ENCODE peak calls at places on chromosomes 2 and 18, in ten cellular contexts. U is HCT116; J is hepatocyte; I is CD4-positive, alpha-beta memory T cell; C is NCI-H2081; O is activated T-cell treated with anti-CD3 and anti-CD28 coated beads, Interleukin-2, amount 50 U/mL, for 24 hours; B is lower lobe of right lung; G is fibroblast of pulmonary artery; S is germinal center; K is HTR-8/SVneo. T is an unnamed sample.

GRCh38 chr2:218877891-218878290 is 2.8 kb upstream of the WNT10A start:
- DNase-seq in K (no peak), J (no peak), S (no peak), C (no peak), I (no peak), B (no peak), O (no peak), U (no peak), G (no peak), T (no peak)

GRCh38 chr18:23958036-23958435 is 56.5 kb upstream of the TTC39C start:
- DNase-seq in B (no peak), O (no peak), K (no peak), J (no peak), I (no peak), C (no peak), S (no peak), U (no peak), G (peak), T (no peak)

GRCh38 chr2:18883626-18884456 is 294.5 kb upstream of the NT5C1B start:
- DNase-seq in G (peak), S (no peak), U (peak), J (no peak), I (no peak), B (no peak), K (no peak), O (no peak), C (no peak), T (no peak)

GRCh38 chr2:150876201-150877085 is 385.2 kb downstream of the RBM43 start:
- DNase-seq in O (no peak), B (no peak), C (no peak), U (no peak), J (no peak), S (no peak), I (no peak), K (no peak), G (peak), T (no peak)

GRCh38 chr2:98308068-98308467 is 38.2 kb upstream of the CNGA3 start:
- DNase-seq in G (no peak), U (no peak), O (no peak), C (no peak), I (no peak), B (no peak), K (no peak), S (no peak), J (no peak), T (peak)

GRCh38 chr2:12284487-12284886 is 432.2 kb upstream of the TRIB2 start:
- DNase-seq in K (no peak), B (no peak), I (no peak), J (no peak), U (no peak), C (no peak), O (no peak), G (peak), S (no peak), T (no peak)

GRCh38 chr2:233831861-233832260 is 22.5 kb downstream of the HJURP start:
- DNase-seq in U (no peak), G (no peak), S (no peak), C (no peak), O (peak), B (no peak), J (no peak), I (no peak), K (no peak), T (no peak)

GRCh38 chr2:67054725-67055124 is 342.4 kb upstream of the ETAA1 start:
- DNase-seq in K (no peak), U (no peak), G (no peak), S (no peak), B (no peak), C (no peak), I (no peak), O (no peak), J (no peak), T (no peak)